ENCODE peak calls at places on chromosomes 11 and 22, in ten cellular contexts. K is IMR-90, R is HepG2, G is HCT116, P is Peyer's patch, U is adrenal gland, T is thyroid gland, W is uterus, Y is A549, E is body of pancreas. X is an unnamed sample.

GRCh38 chr11:10778217-10778970 is 27.3 kb downstream of the CTR9 start:
- DNase-seq in U (peak), R (no peak), K (peak), E (peak), G (no peak), P (no peak), T (peak), W (peak), Y (no peak), X (no peak)

GRCh38 chr22:32042924-32043323 is at the start of gene SLC5A1:
- DNase-seq in G (no peak), W (no peak), E (peak), R (no peak), K (no peak), U (no peak), Y (no peak), T (peak), P (peak), X (peak)

GRCh38 chr22:21982338-21982965 is at the start of gene TOP3B:
- DNase-seq in U (peak), T (peak), Y (peak), E (peak), P (peak), W (peak), R (peak), G (peak), K (peak), X (peak)

GRCh38 chr11:95461858-95462257 is 230.9 kb upstream of the SESN3 start:
- DNase-seq in Y (no peak), U (no peak), G (no peak), W (no peak), T (no peak), P (no peak), E (no peak), K (no peak), R (no peak), X (no peak)

GRCh38 chr22:37184380-37184755 is 3.7 kb downstream of the C1QTNF6 start:
- DNase-seq in P (peak), E (no peak), G (no peak), U (no peak), K (no peak), Y (no peak), R (no peak), T (no peak), W (no peak), X (no peak)

GRCh38 chr11:69636512-69636866 is 4.5 kb upstream of the CCND1 start:
- DNase-seq in W (no peak), U (peak), T (peak), E (peak), G (peak), Y (peak), K (peak), R (no peak), P (peak), X (peak)

GRCh38 chr22:23555118-23555517 is 25.0 kb downstream of the IGLL1 start:
- DNase-seq in R (no peak), K (no peak), Y (no peak), P (no peak), W (no peak), E (no peak), G (no peak), U (no peak), T (no peak), X (no peak)

GRCh38 chr22:24553597-24554315 is 1.2 kb downstream of the GUCD1 start:
- DNase-seq in K (peak), G (no peak), E (no peak), R (peak), U (peak), W (no peak), Y (no peak), P (peak), T (no peak), X (peak)

GRCh38 chr11:59559886-59560285 is 48.5 kb downstream of the OR4D9 start:
- DNase-seq in G (no peak), E (no peak), T (no peak), Y (no peak), R (no peak), K (no peak), P (no peak), W (no peak), U (no peak), X (no peak)

GRCh38 chr11:47415091-47415854 is 6.9 kb downstream of the SLC39A13 start:
- DNase-seq in K (no peak), E (no peak), P (no peak), U (no peak), W (no peak), Y (no peak), G (no peak), R (no peak), T (no peak), X (no peak)
- TF ChIP-seq POLR2A in K (no peak), E (no peak), P (no peak), U (no peak), W (no peak), Y (no peak), G (no peak), R (no peak), T (no peak), X (no peak)

GRCh38 chr11:32434116-32434386 is 1.3 kb downstream of the WT1 start:
- DNase-seq in R (no peak), P (no peak), Y (no peak), K (no peak), U (no peak), T (no peak), E (no peak), G (no peak), W (no peak), X (no peak)
- H3K4me3 ChIP-seq in R (no peak), P (no peak), Y (peak), K (no peak), U (peak), T (no peak), E (no peak), G (no peak), W (peak), X (no peak)

GRCh38 chr11:126293726-126294125 is 10.1 kb upstream of the DCPS start:
- DNase-seq in U (no peak), K (no peak), G (no peak), E (no peak), T (no peak), P (no peak), R (no peak), W (no peak), Y (no peak), X (no peak)
- TF ChIP-seq POLR2A in U (no peak), K (no peak), G (no peak), E (no peak), T (no peak), P (no peak), R (no peak), W (no peak), Y (no peak), X (no peak)

DNA sequence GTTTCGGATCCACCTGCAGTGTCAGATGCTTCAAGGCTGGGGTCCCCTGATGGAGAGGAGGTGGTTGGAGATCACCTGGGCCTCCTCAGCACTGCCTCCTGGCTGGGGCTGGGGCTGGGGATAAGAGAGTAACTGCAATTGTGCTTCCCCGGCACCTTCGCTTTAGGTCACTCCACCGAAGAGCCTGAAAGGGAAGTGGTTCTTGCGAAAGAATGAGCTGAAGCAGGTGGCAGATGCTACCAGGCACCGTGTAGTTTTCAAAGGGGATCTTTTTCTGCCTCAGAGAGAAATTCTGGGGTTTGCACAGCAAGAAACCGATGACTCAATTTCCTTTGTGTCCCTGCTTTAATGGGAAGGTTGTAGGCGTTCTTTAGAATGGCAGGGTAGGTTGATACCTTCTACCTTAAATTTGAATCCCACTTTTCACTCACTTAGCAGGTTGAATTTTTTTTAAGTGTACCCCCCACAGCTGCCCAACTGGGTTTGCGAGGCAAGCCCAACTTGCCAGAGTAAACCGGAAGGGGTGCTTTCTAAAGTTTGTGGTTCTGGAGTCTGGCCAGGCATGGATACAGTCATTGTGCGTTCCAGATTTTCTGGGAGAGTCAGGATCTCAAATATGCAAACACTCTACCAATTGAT is 5.3 kb downstream of the CD44 start:
- DNase-seq in K (peak), W (no peak), R (no peak), P (peak), E (no peak), U (no peak), G (no peak), Y (no peak), T (no peak), X (peak)
- H3K4me3 ChIP-seq in K (peak), W (peak), R (no peak), P (no peak), E (no peak), U (no peak), G (peak), Y (peak), T (no peak), X (no peak)

DNA sequence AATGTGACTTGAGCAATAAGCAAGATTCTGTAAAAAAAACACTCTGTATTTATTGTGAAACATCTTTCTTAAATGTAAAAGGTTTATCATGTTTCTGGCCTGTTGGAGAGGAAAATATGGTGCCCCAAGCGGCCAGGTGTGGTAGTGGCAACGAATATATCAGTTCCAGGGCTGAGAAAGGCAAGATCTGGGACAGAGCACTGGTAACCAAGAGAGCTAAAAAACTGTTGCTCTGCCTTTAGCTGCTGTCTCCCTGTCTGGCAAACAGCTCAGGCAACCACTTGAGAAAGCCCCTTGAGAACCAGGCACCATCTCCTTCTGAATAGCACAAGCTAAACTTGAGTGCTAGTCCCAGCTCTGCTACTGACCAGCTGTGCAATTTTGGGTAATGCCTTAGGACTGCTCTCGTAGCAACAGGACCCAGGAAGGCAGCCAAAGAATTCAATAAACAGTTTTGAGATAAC is 129.9 kb downstream of the KCNC1 start:
- DNase-seq in K (no peak), E (peak), G (no peak), T (peak), P (no peak), U (no peak), Y (peak), W (no peak), R (no peak), X (no peak)
- TF ChIP-seq POLR2A in K (no peak), E (no peak), G (no peak), T (no peak), P (no peak), U (no peak), Y (no peak), W (no peak), R (no peak), X (no peak)

DNA sequence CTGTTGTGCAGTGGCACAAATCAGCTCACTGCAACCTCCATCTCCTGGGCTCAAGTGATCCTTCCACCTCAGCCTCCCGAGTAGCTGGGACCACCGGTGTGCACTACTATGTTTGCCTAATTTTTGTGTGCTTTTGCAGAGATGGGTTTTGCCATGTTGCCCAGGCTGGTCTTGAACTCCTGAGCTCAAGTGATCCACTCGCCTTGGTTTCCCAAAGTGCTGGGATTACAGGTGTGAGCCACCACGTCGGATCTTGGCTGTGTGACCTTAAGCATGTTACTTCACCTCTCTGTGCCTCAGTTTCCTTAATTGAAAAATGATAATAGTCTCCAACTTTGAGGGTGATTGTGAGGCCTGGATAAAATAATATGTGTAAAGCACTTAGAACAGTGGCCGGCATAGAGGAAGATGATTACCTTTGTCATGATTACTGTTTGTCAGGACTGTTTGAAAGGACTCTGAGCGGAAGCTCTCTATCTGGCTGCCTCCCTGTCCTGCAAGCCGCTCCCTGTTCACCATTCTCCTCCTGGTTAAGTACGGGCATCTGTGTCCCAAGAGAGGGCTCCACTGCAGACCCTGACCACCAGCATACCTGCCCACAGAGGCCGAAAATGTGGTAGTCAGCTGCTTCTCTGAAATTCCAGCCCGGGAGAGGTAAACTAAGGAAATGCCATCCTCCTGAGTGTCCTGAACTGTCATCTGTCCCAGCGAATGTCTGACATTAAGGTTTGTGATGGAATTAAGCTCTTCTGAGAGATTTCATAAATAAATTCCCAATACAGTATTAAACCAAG is 73.6 kb downstream of the MICAL2 start:
- DNase-seq in T (no peak), K (no peak), P (no peak), G (no peak), Y (no peak), E (no peak), U (no peak), R (no peak), W (no peak), X (no peak)
- H3K4me3 ChIP-seq in T (no peak), K (no peak), P (no peak), G (no peak), Y (no peak), E (no peak), U (no peak), R (no peak), W (no peak), X (no peak)